ENCODE peak calls at places on chromosomes 11 and 22, in five cellular contexts. One of them, this sample, is unnamed.

GRCh38 chr11:60905047-60905446 is 1.3 kb downstream of the PRPF19 start:
- DNase-seq in H1: no peak
- DNase-seq in GM12878: no peak
- DNase-seq in K562: no peak
- DNase-seq in HepG2: no peak
- DNase-seq in this sample: no peak

GRCh38 chr11:2530855-2531200 is 86.0 kb downstream of the KCNQ1 start:
- DNase-seq in H1: no peak
- DNase-seq in GM12878: no peak
- DNase-seq in K562: no peak
- DNase-seq in HepG2: no peak
- DNase-seq in this sample: no peak

GRCh38 chr22:45911601-45912271 is 65.2 kb downstream of the WNT7B start:
- DNase-seq in H1: no peak
- DNase-seq in GM12878: no peak
- DNase-seq in K562: peak; percentile 15
- DNase-seq in HepG2: peak; percentile 6
- DNase-seq in this sample: no peak

GRCh38 chr11:104665631-104666030 is 232.6 kb downstream of the CASP12 start:
- DNase-seq in H1: no peak
- DNase-seq in GM12878: no peak
- DNase-seq in K562: no peak
- DNase-seq in HepG2: no peak
- DNase-seq in this sample: no peak

GRCh38 chr22:44395116-44396005 is 82.6 kb upstream of the SHISAL1 start:
- DNase-seq in H1: peak; percentile 41
- DNase-seq in GM12878: no peak
- DNase-seq in K562: no peak
- DNase-seq in HepG2: no peak
- DNase-seq in this sample: no peak

GRCh38 chr11:67268684-67269268 is 2.5 kb downstream of the GRK2 start:
- DNase-seq in H1: no peak
- DNase-seq in GM12878: no peak
- DNase-seq in K562: no peak
- DNase-seq in HepG2: no peak
- DNase-seq in this sample: no peak

GRCh38 chr11:2449548-2450320 is 4.9 kb downstream of the KCNQ1 start:
- DNase-seq in H1: no peak
- DNase-seq in GM12878: no peak
- DNase-seq in K562: no peak
- DNase-seq in HepG2: no peak
- DNase-seq in this sample: no peak

GRCh38 chr11:28566643-28567042 is 458.5 kb downstream of the METTL15 start:
- DNase-seq in H1: peak; percentile 50
- DNase-seq in GM12878: no peak
- DNase-seq in K562: peak; percentile 7
- DNase-seq in HepG2: no peak
- DNase-seq in this sample: peak; percentile 52

GRCh38 chr11:46248270-46249102 is 29.0 kb upstream of the CREB3L1 start:
- DNase-seq in H1: no peak
- DNase-seq in GM12878: no peak
- DNase-seq in K562: peak; percentile 71
- DNase-seq in HepG2: peak; percentile 33
- DNase-seq in this sample: peak; percentile 71

GRCh38 chr22:27542602-27543001 is 259.0 kb downstream of the MN1 start:
- DNase-seq in H1: no peak
- DNase-seq in GM12878: no peak
- DNase-seq in K562: no peak
- DNase-seq in HepG2: no peak
- DNase-seq in this sample: no peak

DNA sequence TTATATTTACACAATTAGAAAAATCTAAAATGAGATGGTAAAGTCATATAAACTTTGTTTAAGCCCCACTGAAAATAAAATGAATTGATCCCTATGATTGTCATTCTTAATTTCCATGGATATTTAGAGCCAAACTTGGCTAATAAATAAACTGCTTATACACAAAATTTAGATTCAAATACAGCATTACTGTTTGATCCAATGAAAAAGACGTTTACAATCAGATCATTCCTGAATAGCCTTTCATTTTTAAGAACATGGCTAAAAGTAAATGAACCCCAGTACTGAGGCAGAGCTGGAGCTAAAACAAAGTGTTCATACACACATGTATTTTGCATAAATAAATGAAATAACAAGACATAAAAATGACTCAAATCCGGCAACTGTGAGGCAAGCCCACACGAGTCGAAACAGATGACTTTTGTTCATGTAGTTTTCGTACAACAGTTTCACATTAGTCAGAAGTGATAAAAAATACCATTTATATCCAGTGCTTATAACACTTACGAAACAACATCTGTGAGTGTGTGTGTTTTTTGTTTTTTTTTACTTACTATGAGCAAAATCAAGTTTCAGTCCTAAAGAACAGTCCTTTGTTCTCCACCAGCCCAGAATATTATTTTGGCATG is 386.5 kb downstream of the SOX6 start:
- DNase-seq in H1: no peak
- DNase-seq in GM12878: peak; percentile 35
- DNase-seq in K562: no peak
- DNase-seq in HepG2: no peak
- DNase-seq in this sample: no peak
- TF ChIP-seq ZNF274 in H1: no peak
- TF ChIP-seq ZNF274 in GM12878: no peak
- TF ChIP-seq ZNF274 in K562: no peak
- TF ChIP-seq ZNF274 in HepG2: no peak
- TF ChIP-seq ZNF274 in this sample: no peak

DNA sequence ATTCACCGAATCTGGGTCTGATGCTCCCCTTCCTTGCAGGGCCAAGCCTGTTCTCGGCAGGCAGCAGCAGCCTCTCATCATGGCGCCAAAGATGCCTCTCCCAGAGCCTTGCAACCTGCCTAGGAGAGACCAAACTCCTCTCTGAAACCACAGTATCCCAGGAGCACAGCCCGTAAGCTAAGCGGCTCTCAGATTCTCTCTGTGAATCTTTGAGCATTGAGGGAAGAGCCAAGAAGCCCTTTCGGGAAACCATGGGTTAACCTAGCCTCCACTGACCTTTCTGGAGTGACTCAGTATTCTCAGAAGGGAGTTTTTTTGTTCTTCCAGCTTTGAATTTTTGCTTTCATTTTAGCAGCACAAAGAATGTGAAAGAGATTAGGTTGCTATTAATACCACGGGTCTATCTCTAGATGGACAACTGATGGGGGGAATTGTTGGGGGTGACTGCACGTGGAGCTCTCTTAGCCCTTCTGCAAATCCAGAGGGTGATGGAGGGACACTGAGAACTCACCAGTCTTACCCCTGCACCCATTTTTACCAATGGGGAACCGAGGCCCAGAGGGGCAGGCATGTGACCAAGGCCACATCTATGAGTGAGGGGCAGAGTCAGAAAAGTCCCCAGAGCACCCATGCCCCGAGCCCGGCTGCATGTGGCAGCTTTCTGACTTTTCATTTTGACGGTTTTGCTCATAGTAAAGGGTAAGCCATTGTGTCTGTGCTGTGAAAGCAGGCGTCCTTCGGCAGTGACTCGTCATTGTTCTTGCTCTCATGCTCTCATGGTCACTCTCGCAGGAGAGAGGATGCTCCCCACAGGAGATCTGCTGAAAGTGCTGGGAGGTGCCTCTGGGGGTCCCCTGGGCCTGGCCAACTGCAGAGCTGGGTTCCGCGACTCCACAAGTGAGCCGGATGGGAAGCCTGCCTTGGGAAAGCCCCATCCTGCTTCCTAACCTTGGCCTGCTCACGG is 36.0 kb downstream of the IRAG1 start:
- DNase-seq in H1: no peak
- DNase-seq in GM12878: peak; percentile 57
- DNase-seq in K562: no peak
- DNase-seq in HepG2: no peak
- DNase-seq in this sample: no peak
- TF ChIP-seq SIN3A in H1: no peak
- TF ChIP-seq SIN3A in GM12878: no peak
- TF ChIP-seq SIN3A in K562: no peak
- TF ChIP-seq SIN3A in HepG2: no peak
- TF ChIP-seq SIN3A in this sample: no peak

GRCh38 chr11:76695133-76695532 is 24.6 kb upstream of the LRRC32 start:
- DNase-seq in H1: no peak
- DNase-seq in GM12878: no peak
- DNase-seq in K562: no peak
- DNase-seq in HepG2: no peak
- DNase-seq in this sample: no peak
- TF ChIP-seq ZNF274 in H1: no peak
- TF ChIP-seq ZNF274 in GM12878: no peak
- TF ChIP-seq ZNF274 in K562: no peak
- TF ChIP-seq ZNF274 in HepG2: no peak
- TF ChIP-seq ZNF274 in this sample: no peak

DNA sequence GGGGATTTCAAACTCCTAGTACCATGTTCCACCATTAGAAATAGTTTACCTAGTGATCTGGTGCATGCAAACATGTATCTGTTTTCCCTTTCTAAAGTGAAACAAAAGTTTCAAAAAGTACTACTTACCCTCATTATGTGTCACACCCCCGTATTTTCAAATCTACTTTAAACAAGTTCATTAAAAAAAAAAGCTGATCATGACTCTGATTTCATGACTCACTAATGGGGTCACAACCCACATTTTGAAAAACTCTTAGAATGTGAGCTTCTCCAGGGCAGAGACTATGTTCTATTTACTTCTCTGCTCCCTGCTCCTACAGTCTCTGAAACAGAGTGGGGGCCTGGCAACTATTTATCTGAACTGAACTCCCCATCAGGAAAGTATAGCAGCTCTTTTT is 18.2 kb downstream of the CHRM1 start:
- DNase-seq in H1: no peak
- DNase-seq in GM12878: no peak
- DNase-seq in K562: no peak
- DNase-seq in HepG2: no peak
- DNase-seq in this sample: no peak
- TF ChIP-seq SIN3A in H1: no peak
- TF ChIP-seq SIN3A in GM12878: no peak
- TF ChIP-seq SIN3A in K562: no peak
- TF ChIP-seq SIN3A in HepG2: no peak
- TF ChIP-seq SIN3A in this sample: no peak

GRCh38 chr11:134065381-134065780 is 3.5 kb upstream of the JAM3 start:
- DNase-seq in H1: no peak
- DNase-seq in GM12878: no peak
- DNase-seq in K562: no peak
- DNase-seq in HepG2: no peak
- DNase-seq in this sample: no peak

GRCh38 chr11:134063991-134064747 is 4.7 kb upstream of the JAM3 start:
- DNase-seq in H1: peak; percentile 26
- DNase-seq in GM12878: no peak
- DNase-seq in K562: no peak
- DNase-seq in HepG2: no peak
- DNase-seq in this sample: no peak

GRCh38 chr11:134067486-134067885 is 1.4 kb upstream of the JAM3 start:
- DNase-seq in H1: no peak
- DNase-seq in GM12878: no peak
- DNase-seq in K562: no peak
- DNase-seq in HepG2: no peak
- DNase-seq in this sample: no peak

GRCh38 chr11:134062255-134063030 is 6.4 kb upstream of the JAM3 start:
- DNase-seq in H1: peak; percentile 40
- DNase-seq in GM12878: no peak
- DNase-seq in K562: no peak
- DNase-seq in HepG2: no peak
- DNase-seq in this sample: no peak

DNA sequence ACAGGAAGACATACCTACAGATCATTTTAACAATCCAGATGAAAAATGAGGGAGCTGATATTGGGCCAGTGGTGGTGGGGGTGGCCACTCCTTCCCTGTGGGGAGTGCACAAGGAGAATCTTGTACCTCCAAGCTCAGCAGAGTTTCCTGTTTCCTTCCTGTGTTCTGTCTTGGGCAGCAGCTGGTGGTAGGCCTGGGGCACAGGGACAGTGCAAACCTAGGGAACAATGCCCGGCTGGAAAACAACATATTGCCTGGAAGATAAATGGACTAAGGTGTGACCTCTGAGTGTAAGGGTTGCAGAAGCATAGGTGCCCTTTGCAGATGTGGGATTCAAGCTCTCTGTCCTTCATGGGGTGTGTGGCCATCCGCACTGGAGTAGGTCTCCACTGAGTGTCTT is 5.8 kb upstream of the JAM3 start:
- DNase-seq in H1: peak; percentile 31
- DNase-seq in GM12878: no peak
- DNase-seq in K562: no peak
- DNase-seq in HepG2: no peak
- DNase-seq in this sample: no peak
- TF ChIP-seq ZNF274 in H1: no peak
- TF ChIP-seq ZNF274 in GM12878: no peak
- TF ChIP-seq ZNF274 in K562: no peak
- TF ChIP-seq ZNF274 in HepG2: no peak
- TF ChIP-seq ZNF274 in this sample: no peak

GRCh38 chr11:3622521-3622920 is 19.3 kb downstream of the ART5 start:
- DNase-seq in H1: no peak
- DNase-seq in GM12878: no peak
- DNase-seq in K562: no peak
- DNase-seq in HepG2: no peak
- DNase-seq in this sample: no peak

GRCh38 chr11:3626250-3626960 is 15.4 kb downstream of the ART5 start:
- DNase-seq in H1: peak; percentile 61
- DNase-seq in GM12878: no peak
- DNase-seq in K562: no peak
- DNase-seq in HepG2: no peak
- DNase-seq in this sample: no peak

GRCh38 chr11:3623126-3623525 is 18.7 kb downstream of the ART5 start:
- DNase-seq in H1: no peak
- DNase-seq in GM12878: no peak
- DNase-seq in K562: no peak
- DNase-seq in HepG2: no peak
- DNase-seq in this sample: no peak

GRCh38 chr11:3631331-3631730 is 10.5 kb downstream of the ART5 start:
- DNase-seq in H1: no peak
- DNase-seq in GM12878: no peak
- DNase-seq in K562: no peak
- DNase-seq in HepG2: no peak
- DNase-seq in this sample: no peak

GRCh38 chr11:3627291-3627690 is 14.5 kb downstream of the ART5 start:
- DNase-seq in H1: no peak
- DNase-seq in GM12878: no peak
- DNase-seq in K562: no peak
- DNase-seq in HepG2: no peak
- DNase-seq in this sample: no peak
- TF ChIP-seq SIN3A in H1: no peak
- TF ChIP-seq SIN3A in GM12878: no peak
- TF ChIP-seq SIN3A in K562: no peak
- TF ChIP-seq SIN3A in HepG2: no peak
- TF ChIP-seq SIN3A in this sample: no peak

GRCh38 chr11:44223261-44223660 is 86.7 kb downstream of the ALX4 start:
- DNase-seq in H1: no peak
- DNase-seq in GM12878: no peak
- DNase-seq in K562: no peak
- DNase-seq in HepG2: no peak
- DNase-seq in this sample: no peak
- TF ChIP-seq ZNF274 in H1: no peak
- TF ChIP-seq ZNF274 in GM12878: no peak
- TF ChIP-seq ZNF274 in K562: no peak
- TF ChIP-seq ZNF274 in HepG2: no peak
- TF ChIP-seq ZNF274 in this sample: no peak

GRCh38 chr11:103418014-103418413 is 308.8 kb downstream of the DYNC2H1 start:
- DNase-seq in H1: no peak
- DNase-seq in GM12878: no peak
- DNase-seq in K562: no peak
- DNase-seq in HepG2: no peak
- DNase-seq in this sample: no peak

GRCh38 chr11:103420593-103420992 is 311.4 kb downstream of the DYNC2H1 start:
- DNase-seq in H1: no peak
- DNase-seq in GM12878: no peak
- DNase-seq in K562: no peak
- DNase-seq in HepG2: no peak
- DNase-seq in this sample: no peak
- TF ChIP-seq SIN3A in H1: no peak
- TF ChIP-seq SIN3A in GM12878: no peak
- TF ChIP-seq SIN3A in K562: no peak
- TF ChIP-seq SIN3A in HepG2: no peak
- TF ChIP-seq SIN3A in this sample: no peak